ENCODE peak calls at places on chromosomes 5 and 9, in ten cellular contexts. T, J, I, E, S, Q, L, X, O and P are unnamed samples.

GRCh38 chr5:168708301-168708695 is 129.1 kb upstream of the PANK3 start:
- DNase-seq in Q (no peak), X (no peak), I (no peak), E (no peak), S (no peak), J (peak; percentile 18), L (no peak), O (no peak), T (no peak), P (no peak)

GRCh38 chr9:133140606-133141005 is 19.6 kb upstream of the RALGDS start:
- DNase-seq in S (no peak), L (no peak), T (no peak), Q (no peak), O (no peak), E (no peak), I (no peak), J (no peak), X (no peak), P (no peak)

GRCh38 chr5:54887663-54888062 is 97.7 kb downstream of the ESM1 start:
- DNase-seq in I (no peak), E (no peak), L (no peak), Q (no peak), S (no peak), O (no peak), J (no peak), X (no peak), T (no peak), P (no peak)

GRCh38 chr5:81657386-81657785 is 93.5 kb downstream of the SSBP2 start:
- DNase-seq in E (no peak), O (no peak), L (no peak), J (no peak), S (no peak), X (no peak), T (no peak), I (no peak), Q (no peak), P (no peak)

GRCh38 chr5:93924628-93925027 is 183.2 kb upstream of the POU5F2 start:
- DNase-seq in X (no peak), J (no peak), Q (no peak), I (no peak), L (no peak), E (no peak), O (no peak), S (no peak), T (no peak), P (no peak)

GRCh38 chr9:86445636-86446035 is 91.4 kb upstream of the TUT7 start:
- DNase-seq in T (no peak), I (no peak), L (no peak), E (no peak), Q (no peak), J (no peak), X (no peak), S (no peak), O (no peak), P (no peak)

GRCh38 chr5:14816374-14816998 is 55.1 kb downstream of the ANKH start:
- DNase-seq in L (no peak), E (no peak), J (no peak), S (no peak), O (no peak), X (no peak), I (no peak), T (no peak), Q (no peak), P (no peak)

GRCh38 chr9:37187713-37188439 is 67.5 kb downstream of the ZCCHC7 start:
- DNase-seq in E (no peak), Q (no peak), I (no peak), S (no peak), O (no peak), X (no peak), J (no peak), L (no peak), T (no peak), P (no peak)

GRCh38 chr9:107650995-107651394 is 161.4 kb upstream of the KLF4 start:
- DNase-seq in T (no peak), O (no peak), I (no peak), S (no peak), Q (no peak), L (no peak), E (no peak), X (no peak), J (no peak), P (no peak)

GRCh38 chr5:148395031-148395430 is 11.3 kb downstream of the FBXO38 start:
- DNase-seq in S (no peak), O (no peak), J (no peak), L (no peak), I (no peak), X (no peak), T (no peak), Q (no peak), E (no peak), P (no peak)

GRCh38 chr5:16082053-16082452 is 97.5 kb downstream of the MARCHF11 start:
- DNase-seq in J (no peak), I (no peak), L (no peak), O (no peak), S (no peak), E (no peak), X (no peak), T (no peak), Q (no peak), P (no peak)

GRCh38 chr9:113215142-113215541 is 5.9 kb downstream of the FKBP15 start:
- DNase-seq in T (no peak), O (no peak), X (no peak), L (no peak), Q (no peak), J (no peak), E (peak; percentile 16), I (no peak), S (no peak), P (no peak)

GRCh38 chr9:125632321-125633115 is 74.5 kb downstream of the MAPKAP1 start:
- DNase-seq in J (no peak), Q (no peak), X (no peak), I (no peak), S (no peak), L (no peak), T (no peak), O (no peak), E (no peak), P (no peak)

GRCh38 chr9:36064448-36065037 is 27.8 kb downstream of the RECK start:
- DNase-seq in X (no peak), S (peak; percentile 14), O (no peak), J (no peak), I (no peak), L (no peak), E (no peak), Q (no peak), T (peak; percentile 33), P (no peak)

GRCh38 chr5:76372320-76373054 is 30.6 kb upstream of the IQGAP2 start:
- DNase-seq in X (no peak), E (peak; percentile 88), S (no peak), L (no peak), T (peak; percentile 93), Q (no peak), I (no peak), J (peak; percentile 71), O (no peak), P (no peak)

GRCh38 chr5:74016373-74016772 is 390.4 kb downstream of the ARHGEF28 start:
- DNase-seq in S (no peak), E (peak; percentile 27), O (no peak), I (no peak), Q (no peak), T (no peak), X (no peak), L (peak; percentile 79), J (peak; percentile 80), P (no peak)
- TF ChIP-seq CTCF in S (peak; percentile 12), E (no peak), O (no peak), I (no peak), Q (no peak), T (peak; percentile 51), X (no peak), L (no peak), J (peak; percentile 64), P (no peak)

DNA sequence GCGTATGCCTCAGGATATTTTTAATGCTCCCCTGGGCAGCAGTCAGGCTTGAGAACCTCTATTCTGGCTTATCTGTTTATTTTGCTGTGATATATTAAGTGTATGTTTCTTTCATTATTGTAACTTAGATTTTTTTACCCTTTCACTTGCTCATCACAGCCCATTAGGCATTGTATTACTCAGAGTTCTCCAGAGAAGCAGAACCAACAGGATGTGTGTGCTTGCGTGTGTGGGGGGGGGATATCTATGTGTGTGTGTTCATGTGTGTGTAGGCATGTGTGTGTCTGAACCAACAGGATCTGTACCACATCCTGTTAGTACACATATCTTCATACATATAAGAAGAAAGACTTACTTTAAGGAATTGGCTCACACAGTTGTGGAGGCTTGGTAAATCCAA is 91.6 kb upstream of the MTAP start:
- DNase-seq in E (no peak), O (no peak), J (peak; percentile 29), T (no peak), X (no peak), S (no peak), Q (no peak), L (no peak), I (no peak), P (no peak)
- H3K27ac ChIP-seq in E (peak overlapping the region; percentile 95), O (no peak overlapping the region), J (no peak overlapping the region), T (no peak overlapping the region), X (no peak overlapping the region), S (no peak overlapping the region), Q (no peak overlapping the region), L (no peak overlapping the region), I (no peak overlapping the region), P (no peak overlapping the region)

GRCh38 chr9:33446507-33447403 is 638 bp downstream of the AQP3 start:
- DNase-seq in L (no peak), O (no peak), X (peak; percentile 50), Q (peak; percentile 85), S (no peak), T (peak; percentile 45), J (peak; percentile 75), I (peak; percentile 64), E (no peak), P (peak; percentile 37)

GRCh38 chr9:33448159-33448511 is 742 bp upstream of the AQP3 start:
- DNase-seq in L (no peak), Q (no peak), O (no peak), T (no peak), I (no peak), J (no peak), E (no peak), S (no peak), X (no peak), P (no peak)

GRCh38 chr9:33445941-33446506 is 1.4 kb downstream of the AQP3 start:
- DNase-seq in I (no peak), L (no peak), S (no peak), O (no peak), Q (no peak), E (no peak), T (no peak), J (no peak), X (peak; percentile 41), P (peak; percentile 36)

GRCh38 chr9:33449715-33450114 is 2.3 kb upstream of the AQP3 start:
- DNase-seq in S (no peak), T (no peak), J (no peak), E (no peak), I (no peak), Q (no peak), X (no peak), O (no peak), L (no peak), P (no peak)

GRCh38 chr9:33447404-33448158 is at the start of gene AQP3:
- DNase-seq in J (peak; percentile 93), O (peak; percentile 35), S (peak; percentile 83), I (peak; percentile 71), X (peak; percentile 59), Q (peak; percentile 92), L (no peak), E (no peak), T (peak; percentile 9), P (peak; percentile 67)
- TF ChIP-seq CTCF in J (peak; percentile 58), O (peak; percentile 31), S (peak; percentile 34), I (peak; percentile 71), X (no peak), Q (peak; percentile 13), L (peak; percentile 46), E (peak; percentile 58), T (no peak), P (peak; percentile 53)

GRCh38 chr9:136997830-136998234 is 1.5 kb upstream of the CLIC3 start:
- DNase-seq in J (no peak), Q (no peak), E (no peak), O (no peak), X (no peak), S (no peak), I (no peak), T (peak; percentile 74), L (no peak), P (no peak)
- H3K27ac ChIP-seq in J (no peak overlapping the region), Q (peak overlapping the region; percentile 69), E (peak overlapping the region; percentile 95), O (peak overlapping the region; percentile 63), X (peak overlapping the region; percentile 32), S (no peak overlapping the region), I (no peak overlapping the region), T (no peak overlapping the region), L (no peak overlapping the region), P (no peak overlapping the region)